ENCODE peak calls at places on chromosomes 13 and 19, in four cellular contexts. One of them, this sample, is unnamed.

GRCh38 chr13:86447479-86447878 is 648.3 kb upstream of the SLITRK6 start:
- DNase-seq in stromal cell of bone marrow: no peak
- DNase-seq in foreskin melanocyte: no peak
- DNase-seq in non-pigmented ciliary epithelial cell: no peak
- DNase-seq in this sample: no peak

GRCh38 chr13:83281666-83282065 is 600.6 kb downstream of the SLITRK1 start:
- DNase-seq in stromal cell of bone marrow: no peak
- DNase-seq in foreskin melanocyte: no peak
- DNase-seq in non-pigmented ciliary epithelial cell: no peak
- DNase-seq in this sample: no peak

GRCh38 chr19:55597493-55597892 is 1.8 kb downstream of the FIZ1 start:
- DNase-seq in foreskin melanocyte: no peak
- DNase-seq in non-pigmented ciliary epithelial cell: no peak
- DNase-seq in stromal cell of bone marrow: no peak
- DNase-seq in this sample: no peak

GRCh38 chr13:110403315-110403714 is 96.2 kb downstream of the COL4A2 start:
- DNase-seq in non-pigmented ciliary epithelial cell: no peak
- DNase-seq in stromal cell of bone marrow: no peak
- DNase-seq in foreskin melanocyte: no peak
- DNase-seq in this sample: no peak

GRCh38 chr13:45162821-45163220 is 38.0 kb downstream of the KCTD4 start:
- DNase-seq in foreskin melanocyte: no peak
- DNase-seq in non-pigmented ciliary epithelial cell: peak; percentile 67
- DNase-seq in stromal cell of bone marrow: peak; percentile 79
- DNase-seq in this sample: peak; percentile 47

GRCh38 chr13:46134961-46135522 is 30.2 kb upstream of the CPB2 start:
- DNase-seq in non-pigmented ciliary epithelial cell: no peak
- DNase-seq in foreskin melanocyte: no peak
- DNase-seq in stromal cell of bone marrow: no peak
- DNase-seq in this sample: no peak

GRCh38 chr19:31181535-31181934 is 167.7 kb downstream of the TSHZ3 start:
- DNase-seq in stromal cell of bone marrow: no peak
- DNase-seq in foreskin melanocyte: no peak
- DNase-seq in non-pigmented ciliary epithelial cell: no peak
- DNase-seq in this sample: no peak

GRCh38 chr13:48402325-48402962 is 10.5 kb downstream of the LPAR6 start:
- DNase-seq in non-pigmented ciliary epithelial cell: no peak
- DNase-seq in stromal cell of bone marrow: no peak
- DNase-seq in foreskin melanocyte: no peak
- DNase-seq in this sample: no peak

GRCh38 chr13:52846567-52847321 is 1.7 kb downstream of the PCDH8 start:
- DNase-seq in foreskin melanocyte: no peak
- DNase-seq in non-pigmented ciliary epithelial cell: no peak
- DNase-seq in stromal cell of bone marrow: no peak
- DNase-seq in this sample: no peak

GRCh38 chr13:110398564-110399507 is 91.8 kb downstream of the COL4A2 start:
- DNase-seq in foreskin melanocyte: no peak
- DNase-seq in non-pigmented ciliary epithelial cell: no peak
- DNase-seq in stromal cell of bone marrow: no peak
- DNase-seq in this sample: no peak

GRCh38 chr19:9871626-9872338 is 36.7 kb downstream of the PIN1 start:
- DNase-seq in non-pigmented ciliary epithelial cell: no peak
- DNase-seq in stromal cell of bone marrow: no peak
- DNase-seq in foreskin melanocyte: no peak
- DNase-seq in this sample: no peak

GRCh38 chr19:44718441-44719261 is 19.7 kb downstream of the CEACAM16 start:
- DNase-seq in foreskin melanocyte: peak; percentile 51
- DNase-seq in non-pigmented ciliary epithelial cell: no peak
- DNase-seq in stromal cell of bone marrow: no peak
- DNase-seq in this sample: no peak

GRCh38 chr19:12766051-12766521 is 9.3 kb downstream of the HOOK2 start:
- DNase-seq in stromal cell of bone marrow: peak; percentile 59
- DNase-seq in foreskin melanocyte: peak; percentile 63
- DNase-seq in non-pigmented ciliary epithelial cell: no peak
- DNase-seq in this sample: no peak

GRCh38 chr13:84191199-84191598 is 308.9 kb upstream of the SLITRK1 start:
- DNase-seq in foreskin melanocyte: no peak
- DNase-seq in non-pigmented ciliary epithelial cell: no peak
- DNase-seq in stromal cell of bone marrow: no peak
- DNase-seq in this sample: no peak

GRCh38 chr19:54541712-54542111 is 31.9 kb upstream of the LILRA2 start:
- DNase-seq in non-pigmented ciliary epithelial cell: no peak
- DNase-seq in foreskin melanocyte: no peak
- DNase-seq in stromal cell of bone marrow: no peak
- DNase-seq in this sample: no peak

GRCh38 chr13:24614306-24615080 is 65.7 kb upstream of the ATP12A start:
- DNase-seq in non-pigmented ciliary epithelial cell: no peak
- DNase-seq in foreskin melanocyte: no peak
- DNase-seq in stromal cell of bone marrow: no peak
- DNase-seq in this sample: no peak

GRCh38 chr19:42066075-42066754 is 3.8 kb downstream of the GRIK5 start:
- DNase-seq in non-pigmented ciliary epithelial cell: no peak
- DNase-seq in stromal cell of bone marrow: no peak
- DNase-seq in foreskin melanocyte: no peak
- DNase-seq in this sample: no peak

GRCh38 chr19:2488942-2489731 is 13.2 kb downstream of the GADD45B start:
- DNase-seq in foreskin melanocyte: peak; percentile 66
- DNase-seq in stromal cell of bone marrow: no peak
- DNase-seq in non-pigmented ciliary epithelial cell: no peak
- DNase-seq in this sample: no peak

This sample was measured in HS-5.